ENCODE peak calls at places on chromosomes 6 and 20, in eight cellular contexts. Y, F, Z, T, H, L, U and X are unnamed samples.

GRCh38 chr20:18739785-18740184 is 73.8 kb upstream of the SCP2D1 start:
- DNase-seq in L (peak), T (no peak), H (no peak), F (peak), Z (peak), Y (no peak), U (no peak), X (no peak)

GRCh38 chr6:44645276-44645675 is 257.8 kb downstream of the CDC5L start:
- DNase-seq in T (no peak), H (no peak), Z (no peak), F (no peak), L (no peak), U (no peak), Y (no peak), X (no peak)

GRCh38 chr20:24362080-24362479 is 107.3 kb upstream of the SYNDIG1 start:
- DNase-seq in T (no peak), L (no peak), Z (no peak), U (no peak), Y (no peak), F (no peak), H (no peak), X (no peak)

GRCh38 chr6:87277123-87277522 is 45.3 kb upstream of the SMIM8 start:
- DNase-seq in L (peak), Z (no peak), Y (no peak), H (no peak), T (no peak), F (no peak), U (peak), X (no peak)

GRCh38 chr6:111944541-111944940 is 71.3 kb upstream of the FYN start:
- DNase-seq in T (no peak), H (no peak), U (no peak), Y (no peak), Z (no peak), F (no peak), L (no peak), X (no peak)

GRCh38 chr6:126268087-126268486 is 71.8 kb upstream of the CENPW start:
- DNase-seq in T (no peak), H (no peak), L (no peak), U (no peak), Z (no peak), F (no peak), Y (no peak), X (no peak)

GRCh38 chr6:150304421-150304820 is 64.4 kb upstream of the IYD start:
- DNase-seq in Z (no peak), F (no peak), L (no peak), T (no peak), H (no peak), Y (no peak), U (no peak), X (no peak)

GRCh38 chr6:154350293-154350692 is 6.3 kb downstream of the IPCEF1 start:
- DNase-seq in L (peak), Z (peak), Y (no peak), U (no peak), H (no peak), F (no peak), T (no peak), X (no peak)

GRCh38 chr6:113901482-113901881 is 44.3 kb downstream of the MARCKS start:
- DNase-seq in Z (no peak), F (no peak), Y (no peak), U (no peak), T (no peak), H (no peak), L (no peak), X (no peak)

GRCh38 chr6:26121141-26122004 is 34.1 kb downstream of the HFE start:
- DNase-seq in L (peak), T (no peak), U (no peak), Y (no peak), Z (no peak), F (no peak), H (no peak), X (no peak)

GRCh38 chr6:84074988-84075781 is 41.6 kb downstream of the MRAP2 start:
- DNase-seq in Z (no peak), T (no peak), Y (no peak), H (no peak), F (no peak), L (peak), U (no peak), X (peak)

GRCh38 chr6:57021086-57021720 is 25.3 kb upstream of the KIAA1586 start:
- DNase-seq in L (peak), H (no peak), Y (no peak), F (no peak), U (peak), Z (peak), T (no peak), X (no peak)

GRCh38 chr6:86440608-86441007 is 496.7 kb upstream of the HTR1E start:
- DNase-seq in Y (no peak), Z (no peak), H (no peak), U (no peak), L (no peak), F (no peak), T (no peak), X (no peak)

GRCh38 chr6:7262037-7262461 is 51.0 kb downstream of the SSR1 start:
- DNase-seq in U (no peak), T (no peak), Y (no peak), L (no peak), Z (no peak), H (no peak), F (no peak), X (no peak)

GRCh38 chr6:73704260-73704659 is 8.3 kb downstream of the CD109 start:
- DNase-seq in U (peak), F (no peak), Z (peak), L (peak), T (no peak), Y (no peak), H (no peak), X (no peak)

GRCh38 chr20:4375881-4376280 is 345.8 kb upstream of the PRND start:
- DNase-seq in H (no peak), T (no peak), L (peak), F (peak), Z (peak), Y (no peak), U (no peak), X (no peak)

GRCh38 chr6:11947569-11947968 is 64.5 kb upstream of the HIVEP1 start:
- DNase-seq in H (no peak), F (no peak), L (no peak), Y (no peak), Z (no peak), T (no peak), U (no peak), X (no peak)

GRCh38 chr20:52083627-52084232 is 107.8 kb downstream of the ZFP64 start:
- DNase-seq in L (peak), U (peak), T (peak), Z (peak), Y (no peak), F (peak), H (no peak), X (no peak)

GRCh38 chr6:30060634-30060981 is 457 bp upstream of the POLR1H start:
- DNase-seq in Y (no peak), U (no peak), H (no peak), Z (peak), T (no peak), L (peak), F (peak), X (no peak)

GRCh38 chr6:158624684-158625682 is 19.6 kb downstream of the DYNLT1 start:
- DNase-seq in Y (no peak), T (no peak), U (no peak), F (no peak), L (no peak), Z (no peak), H (no peak), X (no peak)

GRCh38 chr6:135458051-135458450 is 39.5 kb downstream of the AHI1 start:
- DNase-seq in U (no peak), Y (no peak), T (no peak), Z (no peak), F (no peak), L (no peak), H (no peak), X (no peak)

GRCh38 chr6:31355540-31355988 is 1.4 kb downstream of the HLA-B start:
- DNase-seq in T (no peak), H (no peak), U (no peak), L (no peak), Z (no peak), Y (no peak), F (no peak), X (no peak)